ENCODE peak calls at places on chromosomes 12 and 14, in seven cellular contexts. One of them, this sample, is unnamed.

GRCh38 chr14:48537600-48537999 is 862.2 kb upstream of the MDGA2 start:
- DNase-seq in occipital lobe: no peak
- DNase-seq in activated CD4-positive, alpha-beta T cell treated with anti-CD3 and anti-CD28 coated beads, Interleukin-2, amount 50 U/mL, for 1 hour: no peak
- DNase-seq in B cell: no peak
- DNase-seq in ACHN: no peak
- DNase-seq in uterus: no peak
- DNase-seq in activated naive CD4-positive, alpha-beta T cell treated with Interleukin-2 at 50 U/mL for 16 hours: no peak
- DNase-seq in this sample: no peak

GRCh38 chr14:60760648-60761364 is 26.2 kb downstream of the MNAT1 start:
- DNase-seq in uterus: no peak
- DNase-seq in activated naive CD4-positive, alpha-beta T cell treated with Interleukin-2 at 50 U/mL for 16 hours: no peak
- DNase-seq in occipital lobe: no peak
- DNase-seq in activated CD4-positive, alpha-beta T cell treated with anti-CD3 and anti-CD28 coated beads, Interleukin-2, amount 50 U/mL, for 1 hour: no peak
- DNase-seq in B cell: no peak
- DNase-seq in ACHN: no peak
- DNase-seq in this sample: peak

GRCh38 chr12:24950231-24950834 is 1.4 kb upstream of the BCAT1 start:
- DNase-seq in B cell: no peak
- DNase-seq in activated naive CD4-positive, alpha-beta T cell treated with Interleukin-2 at 50 U/mL for 16 hours: no peak
- DNase-seq in ACHN: no peak
- DNase-seq in activated CD4-positive, alpha-beta T cell treated with anti-CD3 and anti-CD28 coated beads, Interleukin-2, amount 50 U/mL, for 1 hour: no peak
- DNase-seq in occipital lobe: no peak
- DNase-seq in uterus: no peak
- DNase-seq in this sample: no peak

GRCh38 chr14:24556756-24557155 is 19.3 kb downstream of the CTSG start:
- DNase-seq in activated naive CD4-positive, alpha-beta T cell treated with Interleukin-2 at 50 U/mL for 16 hours: no peak
- DNase-seq in uterus: no peak
- DNase-seq in B cell: no peak
- DNase-seq in ACHN: peak
- DNase-seq in activated CD4-positive, alpha-beta T cell treated with anti-CD3 and anti-CD28 coated beads, Interleukin-2, amount 50 U/mL, for 1 hour: no peak
- DNase-seq in occipital lobe: no peak
- DNase-seq in this sample: peak

GRCh38 chr14:61406198-61406597 is 84.8 kb downstream of the PRKCH start:
- DNase-seq in occipital lobe: no peak
- DNase-seq in activated naive CD4-positive, alpha-beta T cell treated with Interleukin-2 at 50 U/mL for 16 hours: no peak
- DNase-seq in B cell: no peak
- DNase-seq in uterus: no peak
- DNase-seq in activated CD4-positive, alpha-beta T cell treated with anti-CD3 and anti-CD28 coated beads, Interleukin-2, amount 50 U/mL, for 1 hour: no peak
- DNase-seq in ACHN: no peak
- DNase-seq in this sample: no peak

GRCh38 chr12:94873368-94874085 is 130.0 kb downstream of the NDUFA12 start:
- DNase-seq in ACHN: peak
- DNase-seq in occipital lobe: no peak
- DNase-seq in B cell: no peak
- DNase-seq in activated naive CD4-positive, alpha-beta T cell treated with Interleukin-2 at 50 U/mL for 16 hours: no peak
- DNase-seq in activated CD4-positive, alpha-beta T cell treated with anti-CD3 and anti-CD28 coated beads, Interleukin-2, amount 50 U/mL, for 1 hour: no peak
- DNase-seq in uterus: no peak
- DNase-seq in this sample: peak

GRCh38 chr12:113987261-113988063 is 21.3 kb upstream of the RBM19 start:
- DNase-seq in B cell: no peak
- DNase-seq in activated CD4-positive, alpha-beta T cell treated with anti-CD3 and anti-CD28 coated beads, Interleukin-2, amount 50 U/mL, for 1 hour: no peak
- DNase-seq in occipital lobe: no peak
- DNase-seq in activated naive CD4-positive, alpha-beta T cell treated with Interleukin-2 at 50 U/mL for 16 hours: no peak
- DNase-seq in uterus: no peak
- DNase-seq in ACHN: no peak
- DNase-seq in this sample: no peak

GRCh38 chr12:5565933-5566632 is 134.2 kb downstream of the NTF3 start:
- DNase-seq in ACHN: no peak
- DNase-seq in uterus: no peak
- DNase-seq in occipital lobe: no peak
- DNase-seq in activated CD4-positive, alpha-beta T cell treated with anti-CD3 and anti-CD28 coated beads, Interleukin-2, amount 50 U/mL, for 1 hour: no peak
- DNase-seq in activated naive CD4-positive, alpha-beta T cell treated with Interleukin-2 at 50 U/mL for 16 hours: no peak
- DNase-seq in B cell: no peak
- DNase-seq in this sample: peak

GRCh38 chr14:72270341-72270740 is 338.1 kb downstream of the RGS6 start:
- DNase-seq in occipital lobe: peak
- DNase-seq in activated naive CD4-positive, alpha-beta T cell treated with Interleukin-2 at 50 U/mL for 16 hours: no peak
- DNase-seq in B cell: no peak
- DNase-seq in ACHN: no peak
- DNase-seq in activated CD4-positive, alpha-beta T cell treated with anti-CD3 and anti-CD28 coated beads, Interleukin-2, amount 50 U/mL, for 1 hour: no peak
- DNase-seq in uterus: no peak
- DNase-seq in this sample: no peak

GRCh38 chr14:94176808-94177207 is 2.7 kb downstream of the PPP4R4 start:
- DNase-seq in uterus: no peak
- DNase-seq in B cell: no peak
- DNase-seq in occipital lobe: no peak
- DNase-seq in activated naive CD4-positive, alpha-beta T cell treated with Interleukin-2 at 50 U/mL for 16 hours: no peak
- DNase-seq in activated CD4-positive, alpha-beta T cell treated with anti-CD3 and anti-CD28 coated beads, Interleukin-2, amount 50 U/mL, for 1 hour: no peak
- DNase-seq in ACHN: no peak
- DNase-seq in this sample: no peak

GRCh38 chr12:57008113-57008687 is 1.9 kb upstream of the ZBTB39 start:
- DNase-seq in B cell: no peak
- DNase-seq in occipital lobe: no peak
- DNase-seq in uterus: no peak
- DNase-seq in activated CD4-positive, alpha-beta T cell treated with anti-CD3 and anti-CD28 coated beads, Interleukin-2, amount 50 U/mL, for 1 hour: no peak
- DNase-seq in ACHN: peak
- DNase-seq in activated naive CD4-positive, alpha-beta T cell treated with Interleukin-2 at 50 U/mL for 16 hours: no peak
- DNase-seq in this sample: peak

This sample was measured in kidney tubule cell.